ENCODE peak calls at places on chromosomes 7 and 10, in five cellular contexts. One of them, this sample, is unnamed.

GRCh38 chr7:84196007-84196551 is 1.5 kb upstream of the SEMA3A start:
- DNase-seq in Panc1: no peak
- DNase-seq in stimulated activated CD8-positive, alpha-beta memory T cell treated with anti-CD3 and anti-CD28 coated beads, Interleukin-12 subunit alpha, Interleukin-12 subunit beta, amount 100 ng/mL, for 1 hour: no peak
- DNase-seq in fibroblast of the conjunctiva: no peak
- DNase-seq in left colon: no peak
- DNase-seq in this sample: no peak

GRCh38 chr7:36600314-36600682 is 124.0 kb downstream of the AOAH start:
- DNase-seq in fibroblast of the conjunctiva: no peak
- DNase-seq in left colon: no peak
- DNase-seq in stimulated activated CD8-positive, alpha-beta memory T cell treated with anti-CD3 and anti-CD28 coated beads, Interleukin-12 subunit alpha, Interleukin-12 subunit beta, amount 100 ng/mL, for 1 hour: no peak
- DNase-seq in Panc1: no peak
- DNase-seq in this sample: no peak

GRCh38 chr10:58758311-58758710 is 245.6 kb downstream of the BICC1 start:
- DNase-seq in stimulated activated CD8-positive, alpha-beta memory T cell treated with anti-CD3 and anti-CD28 coated beads, Interleukin-12 subunit alpha, Interleukin-12 subunit beta, amount 100 ng/mL, for 1 hour: no peak
- DNase-seq in Panc1: no peak
- DNase-seq in fibroblast of the conjunctiva: no peak
- DNase-seq in left colon: no peak
- DNase-seq in this sample: no peak

GRCh38 chr10:50421026-50421719 is 169.9 kb upstream of the ASAH2 start:
- DNase-seq in fibroblast of the conjunctiva: no peak
- DNase-seq in Panc1: peak
- DNase-seq in stimulated activated CD8-positive, alpha-beta memory T cell treated with anti-CD3 and anti-CD28 coated beads, Interleukin-12 subunit alpha, Interleukin-12 subunit beta, amount 100 ng/mL, for 1 hour: no peak
- DNase-seq in left colon: peak
- DNase-seq in this sample: peak

GRCh38 chr10:131797626-131798025 is 103.2 kb upstream of the PPP2R2D start:
- DNase-seq in left colon: no peak
- DNase-seq in stimulated activated CD8-positive, alpha-beta memory T cell treated with anti-CD3 and anti-CD28 coated beads, Interleukin-12 subunit alpha, Interleukin-12 subunit beta, amount 100 ng/mL, for 1 hour: no peak
- DNase-seq in Panc1: no peak
- DNase-seq in fibroblast of the conjunctiva: no peak
- DNase-seq in this sample: no peak

GRCh38 chr7:96952974-96953391 is 52.4 kb upstream of the DLX6 start:
- DNase-seq in fibroblast of the conjunctiva: no peak
- DNase-seq in stimulated activated CD8-positive, alpha-beta memory T cell treated with anti-CD3 and anti-CD28 coated beads, Interleukin-12 subunit alpha, Interleukin-12 subunit beta, amount 100 ng/mL, for 1 hour: no peak
- DNase-seq in Panc1: no peak
- DNase-seq in left colon: no peak
- DNase-seq in this sample: no peak

GRCh38 chr7:72435913-72436480 is 23.9 kb upstream of the CALN1 start:
- DNase-seq in left colon: no peak
- DNase-seq in Panc1: no peak
- DNase-seq in stimulated activated CD8-positive, alpha-beta memory T cell treated with anti-CD3 and anti-CD28 coated beads, Interleukin-12 subunit alpha, Interleukin-12 subunit beta, amount 100 ng/mL, for 1 hour: no peak
- DNase-seq in fibroblast of the conjunctiva: no peak
- DNase-seq in this sample: peak

GRCh38 chr7:102912742-102913141 is at the start of gene LRRC17:
- DNase-seq in left colon: no peak
- DNase-seq in stimulated activated CD8-positive, alpha-beta memory T cell treated with anti-CD3 and anti-CD28 coated beads, Interleukin-12 subunit alpha, Interleukin-12 subunit beta, amount 100 ng/mL, for 1 hour: no peak
- DNase-seq in Panc1: no peak
- DNase-seq in fibroblast of the conjunctiva: peak
- DNase-seq in this sample: no peak

GRCh38 chr7:101936612-101937231 is 119.3 kb downstream of the CUX1 start:
- DNase-seq in Panc1: no peak
- DNase-seq in stimulated activated CD8-positive, alpha-beta memory T cell treated with anti-CD3 and anti-CD28 coated beads, Interleukin-12 subunit alpha, Interleukin-12 subunit beta, amount 100 ng/mL, for 1 hour: no peak
- DNase-seq in fibroblast of the conjunctiva: no peak
- DNase-seq in left colon: peak
- DNase-seq in this sample: no peak

GRCh38 chr10:102796407-102797176 is 40.6 kb downstream of the CYP17A1 start:
- DNase-seq in left colon: peak
- DNase-seq in Panc1: no peak
- DNase-seq in stimulated activated CD8-positive, alpha-beta memory T cell treated with anti-CD3 and anti-CD28 coated beads, Interleukin-12 subunit alpha, Interleukin-12 subunit beta, amount 100 ng/mL, for 1 hour: peak
- DNase-seq in fibroblast of the conjunctiva: no peak
- DNase-seq in this sample: peak

GRCh38 chr10:97279121-97279815 is 13.2 kb downstream of the ARHGAP19 start:
- DNase-seq in left colon: no peak
- DNase-seq in stimulated activated CD8-positive, alpha-beta memory T cell treated with anti-CD3 and anti-CD28 coated beads, Interleukin-12 subunit alpha, Interleukin-12 subunit beta, amount 100 ng/mL, for 1 hour: no peak
- DNase-seq in Panc1: no peak
- DNase-seq in fibroblast of the conjunctiva: peak
- DNase-seq in this sample: no peak

GRCh38 chr10:131649609-131650008 is 251.2 kb upstream of the PPP2R2D start:
- DNase-seq in fibroblast of the conjunctiva: no peak
- DNase-seq in Panc1: no peak
- DNase-seq in left colon: no peak
- DNase-seq in stimulated activated CD8-positive, alpha-beta memory T cell treated with anti-CD3 and anti-CD28 coated beads, Interleukin-12 subunit alpha, Interleukin-12 subunit beta, amount 100 ng/mL, for 1 hour: no peak
- DNase-seq in this sample: no peak

GRCh38 chr7:108079291-108080057 is 50.7 kb downstream of the LAMB4 start:
- DNase-seq in fibroblast of the conjunctiva: peak
- DNase-seq in left colon: peak
- DNase-seq in Panc1: no peak
- DNase-seq in stimulated activated CD8-positive, alpha-beta memory T cell treated with anti-CD3 and anti-CD28 coated beads, Interleukin-12 subunit alpha, Interleukin-12 subunit beta, amount 100 ng/mL, for 1 hour: no peak
- DNase-seq in this sample: no peak

GRCh38 chr10:78462221-78462620 is 428.6 kb downstream of the RPS24 start:
- DNase-seq in Panc1: no peak
- DNase-seq in stimulated activated CD8-positive, alpha-beta memory T cell treated with anti-CD3 and anti-CD28 coated beads, Interleukin-12 subunit alpha, Interleukin-12 subunit beta, amount 100 ng/mL, for 1 hour: no peak
- DNase-seq in fibroblast of the conjunctiva: no peak
- DNase-seq in left colon: no peak
- DNase-seq in this sample: no peak

GRCh38 chr7:48428091-48428710 is 256.9 kb downstream of the ABCA13 start:
- DNase-seq in Panc1: no peak
- DNase-seq in left colon: no peak
- DNase-seq in fibroblast of the conjunctiva: no peak
- DNase-seq in stimulated activated CD8-positive, alpha-beta memory T cell treated with anti-CD3 and anti-CD28 coated beads, Interleukin-12 subunit alpha, Interleukin-12 subunit beta, amount 100 ng/mL, for 1 hour: no peak
- DNase-seq in this sample: no peak

GRCh38 chr7:13336227-13336626 is 648.8 kb downstream of the ARL4A start:
- DNase-seq in Panc1: no peak
- DNase-seq in stimulated activated CD8-positive, alpha-beta memory T cell treated with anti-CD3 and anti-CD28 coated beads, Interleukin-12 subunit alpha, Interleukin-12 subunit beta, amount 100 ng/mL, for 1 hour: no peak
- DNase-seq in left colon: no peak
- DNase-seq in fibroblast of the conjunctiva: peak
- DNase-seq in this sample: no peak

GRCh38 chr10:62723375-62723774 is 81.1 kb upstream of the ADO start:
- DNase-seq in fibroblast of the conjunctiva: no peak
- DNase-seq in Panc1: no peak
- DNase-seq in left colon: no peak
- DNase-seq in stimulated activated CD8-positive, alpha-beta memory T cell treated with anti-CD3 and anti-CD28 coated beads, Interleukin-12 subunit alpha, Interleukin-12 subunit beta, amount 100 ng/mL, for 1 hour: no peak
- DNase-seq in this sample: no peak

GRCh38 chr7:2939193-2939885 is 95.2 kb upstream of the GNA12 start:
- DNase-seq in Panc1: no peak
- DNase-seq in left colon: no peak
- DNase-seq in fibroblast of the conjunctiva: no peak
- DNase-seq in stimulated activated CD8-positive, alpha-beta memory T cell treated with anti-CD3 and anti-CD28 coated beads, Interleukin-12 subunit alpha, Interleukin-12 subunit beta, amount 100 ng/mL, for 1 hour: no peak
- DNase-seq in this sample: no peak

GRCh38 chr7:144834516-144835165 is 1.2 kb downstream of the TPK1 start:
- DNase-seq in left colon: no peak
- DNase-seq in Panc1: no peak
- DNase-seq in stimulated activated CD8-positive, alpha-beta memory T cell treated with anti-CD3 and anti-CD28 coated beads, Interleukin-12 subunit alpha, Interleukin-12 subunit beta, amount 100 ng/mL, for 1 hour: no peak
- DNase-seq in fibroblast of the conjunctiva: no peak
- DNase-seq in this sample: peak

GRCh38 chr10:129888784-129889616 is 75.1 kb downstream of the EBF3 start:
- DNase-seq in stimulated activated CD8-positive, alpha-beta memory T cell treated with anti-CD3 and anti-CD28 coated beads, Interleukin-12 subunit alpha, Interleukin-12 subunit beta, amount 100 ng/mL, for 1 hour: peak
- DNase-seq in left colon: no peak
- DNase-seq in Panc1: no peak
- DNase-seq in fibroblast of the conjunctiva: no peak
- DNase-seq in this sample: peak

GRCh38 chr7:149871576-149871975 is 2.2 kb upstream of the ATP6V0E2 start:
- DNase-seq in Panc1: no peak
- DNase-seq in stimulated activated CD8-positive, alpha-beta memory T cell treated with anti-CD3 and anti-CD28 coated beads, Interleukin-12 subunit alpha, Interleukin-12 subunit beta, amount 100 ng/mL, for 1 hour: no peak
- DNase-seq in left colon: no peak
- DNase-seq in fibroblast of the conjunctiva: no peak
- DNase-seq in this sample: no peak